ENCODE peak calls at places on chromosomes 11 and 22, in six cellular contexts. R is fibroblast of villous mesenchyme, O is coronary artery, K is GM20000, U is astrocyte of the spinal cord, L is H9. Z is an unnamed sample.
A peak's percentile ranks its signal among the peaks of the same experiment; 100 is the strongest.

GRCh38 chr11:27420722-27421572 is 51.6 kb downstream of the LGR4 start:
- DNase-seq in R (peak; percentile 34), O (no peak), K (no peak), U (no peak), L (no peak), Z (no peak)

GRCh38 chr22:30327864-30328345 is 1.2 kb upstream of the TBC1D10A start:
- DNase-seq in R (peak; percentile 43), O (no peak), K (no peak), U (no peak), L (peak; percentile 57), Z (no peak)

GRCh38 chr11:41578421-41579047 is 119.1 kb upstream of the LRRC4C start:
- DNase-seq in R (no peak), O (no peak), K (no peak), U (peak; percentile 43), L (no peak), Z (no peak)

GRCh38 chr11:113077379-113077778 is 116.2 kb downstream of the NCAM1 start:
- DNase-seq in R (no peak), O (no peak), K (no peak), U (no peak), L (no peak), Z (no peak)

GRCh38 chr11:82080160-82080559 is 653.5 kb downstream of the FAM181B start:
- DNase-seq in R (peak; percentile 8), O (no peak), K (no peak), U (peak; percentile 71), L (no peak), Z (no peak)

GRCh38 chr11:86775342-86775741 is 25.0 kb upstream of the PRSS23 start:
- DNase-seq in R (no peak), O (no peak), K (no peak), U (no peak), L (no peak), Z (no peak)

GRCh38 chr11:57493507-57494503 is 21.7 kb downstream of the SLC43A1 start:
- DNase-seq in R (peak; percentile 46), O (no peak), K (peak; percentile 83), U (peak; percentile 30), L (peak; percentile 94), Z (no peak)

GRCh38 chr11:76918941-76919386 is 58.2 kb downstream of the ACER3 start:
- DNase-seq in R (peak; percentile 92), O (no peak), K (peak; percentile 38), U (peak; percentile 68), L (no peak), Z (peak; percentile 38)

GRCh38 chr11:41119484-41119883 is 340.0 kb downstream of the LRRC4C start:
- DNase-seq in R (no peak), O (no peak), K (no peak), U (no peak), L (no peak), Z (no peak)

GRCh38 chr22:37636186-37636948 is 3.1 kb upstream of the SH3BP1 start:
- DNase-seq in R (peak; percentile 95), O (no peak), K (no peak), U (peak; percentile 84), L (no peak), Z (no peak)
- TF ChIP-seq CTCF in R (peak; percentile 53), O (no peak), K (peak; percentile 16), U (peak; percentile 59), L (peak; percentile 45), Z (peak; percentile 61)

GRCh38 chr11:61607920-61608599 is 27.2 kb upstream of the SYT7 start:
- DNase-seq in R (peak; percentile 20), O (no peak), K (no peak), U (no peak), L (no peak), Z (no peak)

GRCh38 chr11:61609000-61609969 is 28.4 kb upstream of the SYT7 start:
- DNase-seq in R (no peak), O (no peak), K (no peak), U (no peak), L (no peak), Z (no peak)

GRCh38 chr11:61611309-61611708 is 30.4 kb upstream of the SYT7 start:
- DNase-seq in R (no peak), O (no peak), K (no peak), U (no peak), L (no peak), Z (no peak)

GRCh38 chr11:61610905-61611304 is 30.0 kb upstream of the SYT7 start:
- DNase-seq in R (no peak), O (no peak), K (no peak), U (no peak), L (no peak), Z (no peak)

GRCh38 chr11:61609970-61610347 is 29.1 kb upstream of the SYT7 start:
- DNase-seq in R (no peak), O (no peak), K (no peak), U (no peak), L (peak; percentile 75), Z (no peak)
- TF ChIP-seq CTCF in R (peak; percentile 24), O (no peak), K (no peak), U (peak; percentile 12), L (peak; percentile 63), Z (peak; percentile 28)

GRCh38 chr11:103877221-103877620 is 159.2 kb upstream of the DDI1 start:
- DNase-seq in R (peak; percentile 12), O (no peak), K (no peak), U (peak; percentile 6), L (no peak), Z (no peak)
- TF ChIP-seq CTCF in R (peak; percentile 23), O (no peak), K (no peak), U (peak; percentile 32), L (no peak), Z (no peak)

DNA sequence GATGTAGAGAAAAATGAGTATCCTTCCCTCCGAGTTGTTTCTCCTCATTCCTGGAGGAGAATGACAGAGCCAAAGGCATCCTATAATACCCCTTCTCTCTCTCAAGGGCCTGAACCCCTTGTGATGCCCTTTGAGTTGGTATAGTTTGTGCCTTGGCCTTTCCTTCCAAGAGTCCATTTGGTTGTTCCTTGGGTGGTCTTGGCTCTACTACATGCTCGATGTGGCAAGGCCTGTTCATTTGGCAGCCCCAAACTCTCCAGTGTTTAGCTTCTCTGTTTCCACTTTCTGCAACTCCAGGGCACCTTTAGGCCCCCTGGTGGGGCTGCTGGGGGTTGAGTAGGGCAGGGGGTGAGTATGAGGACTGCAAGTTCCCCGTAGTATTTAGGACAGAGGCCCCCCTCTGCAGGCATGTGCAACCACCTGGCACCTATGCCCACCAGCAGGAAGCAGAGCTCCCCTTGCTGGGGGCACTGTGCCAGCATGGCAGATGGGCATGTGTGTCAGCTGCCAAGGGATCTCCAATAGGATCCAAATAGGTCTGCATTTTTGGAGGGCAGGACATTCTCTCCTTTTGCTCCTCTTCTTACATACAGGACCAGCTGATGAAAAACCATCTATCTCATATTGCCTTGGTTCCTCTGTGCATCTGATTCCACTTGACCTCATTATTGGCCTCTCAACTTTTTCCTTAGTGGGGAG is 217.2 kb upstream of the CADM1 start:
- DNase-seq in R (no peak), O (no peak), K (no peak), U (no peak), L (no peak), Z (no peak)
- TF ChIP-seq CTCF in R (no peak), O (no peak), K (no peak), U (no peak), L (no peak), Z (peak; percentile 3)

DNA sequence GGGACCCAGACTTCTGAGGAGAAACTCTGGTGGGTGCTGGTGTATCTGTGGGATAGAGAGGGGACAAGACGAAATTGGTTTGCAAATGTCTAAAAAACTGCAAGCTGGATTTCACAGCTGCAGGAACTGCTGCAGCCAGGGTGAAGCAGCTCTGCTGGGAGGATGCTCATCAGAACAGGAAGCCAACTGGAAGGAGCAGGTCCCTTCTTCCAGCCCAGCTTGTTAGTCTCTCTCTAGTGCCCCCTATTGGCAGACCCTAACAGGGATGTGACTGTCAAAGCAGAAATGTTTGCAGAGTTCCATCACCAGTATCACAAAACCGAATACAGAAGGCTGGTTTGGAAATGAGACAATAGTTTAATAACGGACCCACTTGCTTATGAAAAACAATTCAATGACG is 74.8 kb upstream of the SLC22A12 start:
- DNase-seq in R (no peak), O (no peak), K (no peak), U (no peak), L (peak; percentile 52), Z (no peak)
- TF ChIP-seq CTCF in R (peak; percentile 18), O (no peak), K (no peak), U (peak; percentile 7), L (peak; percentile 67), Z (no peak)

GRCh38 chr22:27149886-27150529 is 492.6 kb downstream of the MIAT start:
- DNase-seq in R (no peak), O (no peak), K (no peak), U (no peak), L (no peak), Z (no peak)

GRCh38 chr22:27152883-27153282 is 495.5 kb downstream of the MIAT start:
- DNase-seq in R (no peak), O (no peak), K (no peak), U (no peak), L (no peak), Z (no peak)

GRCh38 chr22:27150530-27150909 is 493.1 kb downstream of the MIAT start:
- DNase-seq in R (no peak), O (no peak), K (no peak), U (no peak), L (no peak), Z (no peak)

GRCh38 chr22:27152033-27152432 is 494.6 kb downstream of the MIAT start:
- DNase-seq in R (no peak), O (no peak), K (no peak), U (no peak), L (no peak), Z (no peak)

GRCh38 chr22:27151407-27151806 is 494.0 kb downstream of the MIAT start:
- DNase-seq in R (no peak), O (no peak), K (no peak), U (no peak), L (peak; percentile 45), Z (no peak)
- TF ChIP-seq CTCF in R (no peak), O (no peak), K (no peak), U (no peak), L (peak; percentile 57), Z (no peak)

GRCh38 chr11:134764966-134765365 is 352.9 kb upstream of the B3GAT1 start:
- DNase-seq in R (no peak), O (no peak), K (no peak), U (no peak), L (no peak), Z (no peak)
- TF ChIP-seq CTCF in R (no peak), O (no peak), K (no peak), U (no peak), L (no peak), Z (no peak)

DNA sequence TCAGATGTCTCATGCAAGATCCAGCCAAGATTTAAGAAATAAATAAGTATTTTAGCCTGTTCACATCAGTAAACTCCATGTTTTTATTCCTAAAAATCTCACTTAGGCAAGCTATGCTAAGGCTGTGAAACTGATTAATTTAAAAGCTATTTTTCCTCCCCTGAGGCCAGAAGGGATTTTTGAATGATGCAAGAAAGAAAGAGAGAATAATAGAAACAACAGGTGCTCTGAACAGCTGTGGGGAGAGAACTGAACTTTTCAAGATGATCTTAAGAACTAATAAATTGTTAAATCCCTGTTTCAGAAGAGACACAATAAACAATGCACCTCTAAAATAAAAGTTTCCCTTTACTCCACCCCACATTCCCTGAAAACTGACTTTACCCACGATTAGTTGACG is 241.6 kb downstream of the DLG2 start:
- DNase-seq in R (no peak), O (no peak), K (no peak), U (no peak), L (no peak), Z (no peak)
- TF ChIP-seq CTCF in R (no peak), O (no peak), K (no peak), U (no peak), L (no peak), Z (no peak)

Z was measured in AG04450.